ENCODE peak calls at places on chromosomes 6 and 20, in ten cellular contexts. W, O, U, L, M, B, V, Z, R and X are unnamed samples.

GRCh38 chr6:16769986-16770376 is 8.7 kb upstream of the ATXN1 start:
- DNase-seq in W (no peak), O (no peak), U (peak), L (no peak), M (no peak), B (no peak), V (no peak), Z (no peak), R (no peak), X (no peak)

GRCh38 chr20:45487231-45487635 is 17.7 kb downstream of the WFDC2 start:
- DNase-seq in W (no peak), O (no peak), U (no peak), L (no peak), M (peak), B (no peak), V (no peak), Z (no peak), R (no peak), X (no peak)

GRCh38 chr20:4192378-4193048 is 177.2 kb upstream of the RNF24 start:
- DNase-seq in W (no peak), O (no peak), U (no peak), L (no peak), M (peak), B (no peak), V (no peak), Z (no peak), R (no peak), X (no peak)

GRCh38 chr20:46129955-46130481 is 11.9 kb downstream of the CD40 start:
- DNase-seq in W (no peak), O (no peak), U (no peak), L (no peak), M (no peak), B (no peak), V (no peak), Z (peak), R (peak), X (no peak)

GRCh38 chr20:57480444-57481152 is 44.3 kb downstream of the CTCFL start:
- DNase-seq in W (no peak), O (no peak), U (no peak), L (peak), M (peak), B (no peak), V (no peak), Z (no peak), R (no peak), X (peak)

GRCh38 chr6:133447924-133448323 is 206.8 kb downstream of the EYA4 start:
- DNase-seq in W (no peak), O (no peak), U (no peak), L (no peak), M (no peak), B (no peak), V (no peak), Z (no peak), R (no peak), X (no peak)

GRCh38 chr20:8376940-8377339 is 244.9 kb downstream of the PLCB1 start:
- DNase-seq in W (no peak), O (no peak), U (no peak), L (no peak), M (no peak), B (no peak), V (no peak), Z (no peak), R (no peak), X (no peak)

GRCh38 chr20:14727485-14728170 is 390.2 kb upstream of the FLRT3 start:
- DNase-seq in W (no peak), O (no peak), U (no peak), L (no peak), M (no peak), B (no peak), V (no peak), Z (no peak), R (no peak), X (no peak)

GRCh38 chr20:58393299-58393698 is 4.3 kb downstream of the VAPB start:
- DNase-seq in W (no peak), O (no peak), U (peak), L (no peak), M (no peak), B (no peak), V (no peak), Z (no peak), R (no peak), X (no peak)

GRCh38 chr6:39610229-39610628 is 115.0 kb downstream of the KIF6 start:
- DNase-seq in W (no peak), O (no peak), U (no peak), L (no peak), M (no peak), B (no peak), V (no peak), Z (no peak), R (no peak), X (no peak)

GRCh38 chr20:19785886-19786285 is 27.8 kb downstream of the RIN2 start:
- DNase-seq in W (no peak), O (no peak), U (no peak), L (no peak), M (no peak), B (no peak), V (no peak), Z (no peak), R (no peak), X (no peak)

GRCh38 chr6:13522639-13523038 is 35.2 kb upstream of the GFOD1 start:
- DNase-seq in W (no peak), O (no peak), U (no peak), L (no peak), M (no peak), B (no peak), V (no peak), Z (no peak), R (no peak), X (no peak)

GRCh38 chr6:84791233-84791632 is 26.8 kb upstream of the TBX18 start:
- DNase-seq in W (no peak), O (no peak), U (no peak), L (no peak), M (no peak), B (no peak), V (no peak), Z (no peak), R (no peak), X (no peak)

GRCh38 chr6:138485586-138486248 is 13.6 kb downstream of the NHSL1 start:
- DNase-seq in W (no peak), O (no peak), U (no peak), L (no peak), M (no peak), B (no peak), V (no peak), Z (no peak), R (no peak), X (no peak)

GRCh38 chr6:20740727-20741126 is 206.5 kb downstream of the CDKAL1 start:
- DNase-seq in W (no peak), O (no peak), U (no peak), L (no peak), M (no peak), B (no peak), V (no peak), Z (no peak), R (no peak), X (no peak)

GRCh38 chr20:60482609-60483008 is 524.4 kb downstream of the CDH26 start:
- DNase-seq in W (no peak), O (no peak), U (no peak), L (no peak), M (no peak), B (no peak), V (no peak), Z (no peak), R (no peak), X (no peak)

GRCh38 chr20:57387463-57387862 is 3.7 kb upstream of the RBM38 start:
- DNase-seq in W (no peak), O (no peak), U (no peak), L (no peak), M (no peak), B (no peak), V (no peak), Z (no peak), R (no peak), X (no peak)

GRCh38 chr6:26474439-26474881 is 16.7 kb downstream of the BTN2A1 start:
- DNase-seq in W (no peak), O (no peak), U (no peak), L (no peak), M (no peak), B (no peak), V (no peak), Z (peak), R (no peak), X (no peak)

GRCh38 chr6:164021589-164022290 is 607.2 kb downstream of the QKI start:
- DNase-seq in W (no peak), O (no peak), U (no peak), L (no peak), M (no peak), B (no peak), V (no peak), Z (no peak), R (no peak), X (no peak)

GRCh38 chr6:49001856-49002255 is 461.2 kb downstream of the MMUT start:
- DNase-seq in W (no peak), O (no peak), U (no peak), L (no peak), M (no peak), B (no peak), V (no peak), Z (no peak), R (no peak), X (no peak)

GRCh38 chr20:5557123-5557522 is 193.1 kb upstream of the SHLD1 start:
- DNase-seq in W (peak), O (peak), U (no peak), L (peak), M (no peak), B (peak), V (peak), Z (peak), R (peak), X (peak)

GRCh38 chr6:169997930-169998218 is 246.5 kb downstream of the ERMARD start:
- DNase-seq in W (no peak), O (no peak), U (no peak), L (no peak), M (peak), B (no peak), V (no peak), Z (no peak), R (no peak), X (no peak)

GRCh38 chr6:13368716-13369115 is 40.4 kb upstream of the TBC1D7 start:
- DNase-seq in W (no peak), O (no peak), U (no peak), L (no peak), M (no peak), B (no peak), V (no peak), Z (no peak), R (no peak), X (no peak)

GRCh38 chr6:109595998-109596397 is 95.0 kb downstream of the AK9 start:
- DNase-seq in W (no peak), O (no peak), U (peak), L (no peak), M (no peak), B (no peak), V (no peak), Z (no peak), R (peak), X (peak)

GRCh38 chr20:17704589-17705317 is 5.0 kb downstream of the BANF2 start:
- DNase-seq in W (no peak), O (no peak), U (no peak), L (no peak), M (no peak), B (no peak), V (no peak), Z (no peak), R (no peak), X (no peak)

GRCh38 chr6:121940728-121941127 is 458.7 kb upstream of the HSF2 start:
- DNase-seq in W (no peak), O (no peak), U (no peak), L (no peak), M (no peak), B (no peak), V (no peak), Z (no peak), R (no peak), X (no peak)